ENCODE peak calls at places on chromosome 4, in seven cellular contexts. One of them, this sample, is unnamed.

GRCh38 chr4:163273922-163274321 is 58.5 kb downstream of the NPY1R start:
- DNase-seq in mammary epithelial cell: no peak
- DNase-seq in IMR-90: no peak
- DNase-seq in MM.1S: no peak
- DNase-seq in SJSA1: no peak
- DNase-seq in GM23248: no peak
- DNase-seq in kidney: no peak
- DNase-seq in this sample: no peak

GRCh38 chr4:182427530-182427929 is 184.3 kb downstream of the TENM3 start:
- DNase-seq in mammary epithelial cell: no peak
- DNase-seq in IMR-90: peak; percentile 79
- DNase-seq in MM.1S: no peak
- DNase-seq in SJSA1: no peak
- DNase-seq in GM23248: peak; percentile 2
- DNase-seq in kidney: no peak
- DNase-seq in this sample: no peak

GRCh38 chr4:158837527-158838141 is 68.8 kb downstream of the FNIP2 start:
- DNase-seq in mammary epithelial cell: no peak
- DNase-seq in IMR-90: no peak
- DNase-seq in MM.1S: no peak
- DNase-seq in SJSA1: no peak
- DNase-seq in GM23248: no peak
- DNase-seq in kidney: no peak
- DNase-seq in this sample: no peak

GRCh38 chr4:98728433-98728832 is 70.0 kb upstream of the TSPAN5 start:
- DNase-seq in mammary epithelial cell: peak; percentile 62
- DNase-seq in IMR-90: peak; percentile 69
- DNase-seq in MM.1S: no peak
- DNase-seq in SJSA1: peak; percentile 5
- DNase-seq in GM23248: peak; percentile 45
- DNase-seq in kidney: no peak
- DNase-seq in this sample: no peak

GRCh38 chr4:117010695-117011094 is 74.7 kb downstream of the TRAM1L1 start:
- DNase-seq in mammary epithelial cell: no peak
- DNase-seq in IMR-90: no peak
- DNase-seq in MM.1S: no peak
- DNase-seq in SJSA1: no peak
- DNase-seq in GM23248: no peak
- DNase-seq in kidney: no peak
- DNase-seq in this sample: no peak

GRCh38 chr4:171478181-171478580 is 335.0 kb upstream of the GALNTL6 start:
- DNase-seq in mammary epithelial cell: no peak
- DNase-seq in IMR-90: no peak
- DNase-seq in MM.1S: no peak
- DNase-seq in SJSA1: no peak
- DNase-seq in GM23248: no peak
- DNase-seq in kidney: no peak
- DNase-seq in this sample: no peak

GRCh38 chr4:83581411-83582288 is 45.7 kb downstream of the GPAT3 start:
- DNase-seq in mammary epithelial cell: no peak
- DNase-seq in IMR-90: no peak
- DNase-seq in MM.1S: no peak
- DNase-seq in SJSA1: no peak
- DNase-seq in GM23248: no peak
- DNase-seq in kidney: no peak
- DNase-seq in this sample: no peak

GRCh38 chr4:153188966-153189801 is 15.1 kb upstream of the TRIM2 start:
- DNase-seq in mammary epithelial cell: no peak
- DNase-seq in IMR-90: peak; percentile 21
- DNase-seq in MM.1S: no peak
- DNase-seq in SJSA1: peak; percentile 44
- DNase-seq in GM23248: peak; percentile 59
- DNase-seq in kidney: no peak
- DNase-seq in this sample: peak; percentile 89

GRCh38 chr4:142347241-142347640 is 498.9 kb downstream of the INPP4B start:
- DNase-seq in mammary epithelial cell: peak; percentile 70
- DNase-seq in IMR-90: peak; percentile 62
- DNase-seq in MM.1S: no peak
- DNase-seq in SJSA1: no peak
- DNase-seq in GM23248: peak; percentile 50
- DNase-seq in kidney: no peak
- DNase-seq in this sample: no peak

GRCh38 chr4:16066586-16067128 is 17.2 kb downstream of the PROM1 start:
- DNase-seq in mammary epithelial cell: no peak
- DNase-seq in IMR-90: no peak
- DNase-seq in MM.1S: no peak
- DNase-seq in SJSA1: no peak
- DNase-seq in GM23248: no peak
- DNase-seq in kidney: no peak
- DNase-seq in this sample: no peak

GRCh38 chr4:41963105-41963504 is 18.5 kb upstream of the DCAF4L1 start:
- DNase-seq in mammary epithelial cell: no peak
- DNase-seq in IMR-90: peak; percentile 10
- DNase-seq in MM.1S: peak; percentile 46
- DNase-seq in SJSA1: peak; percentile 6
- DNase-seq in GM23248: peak; percentile 51
- DNase-seq in kidney: no peak
- DNase-seq in this sample: no peak

GRCh38 chr4:107278791-107279481 is 242.8 kb upstream of the DKK2 start:
- DNase-seq in mammary epithelial cell: no peak
- DNase-seq in IMR-90: peak; percentile 58
- DNase-seq in MM.1S: no peak
- DNase-seq in SJSA1: peak; percentile 69
- DNase-seq in GM23248: peak; percentile 36
- DNase-seq in kidney: no peak
- DNase-seq in this sample: no peak

GRCh38 chr4:56628592-56628991 is 52.5 kb downstream of the HOPX start:
- DNase-seq in mammary epithelial cell: no peak
- DNase-seq in IMR-90: no peak
- DNase-seq in MM.1S: no peak
- DNase-seq in SJSA1: no peak
- DNase-seq in GM23248: no peak
- DNase-seq in kidney: no peak
- DNase-seq in this sample: no peak

GRCh38 chr4:24774452-24774851 is 20.9 kb upstream of the SOD3 start:
- DNase-seq in mammary epithelial cell: peak; percentile 66
- DNase-seq in IMR-90: peak; percentile 36
- DNase-seq in MM.1S: no peak
- DNase-seq in SJSA1: no peak
- DNase-seq in GM23248: peak; percentile 47
- DNase-seq in kidney: no peak
- DNase-seq in this sample: no peak

GRCh38 chr4:129808242-129808641 is 712.3 kb downstream of the C4orf33 start:
- DNase-seq in mammary epithelial cell: no peak
- DNase-seq in IMR-90: no peak
- DNase-seq in MM.1S: no peak
- DNase-seq in SJSA1: no peak
- DNase-seq in GM23248: no peak
- DNase-seq in kidney: no peak
- DNase-seq in this sample: no peak

GRCh38 chr4:128782076-128782715 is 27.3 kb upstream of the JADE1 start:
- DNase-seq in mammary epithelial cell: no peak
- DNase-seq in IMR-90: peak; percentile 37
- DNase-seq in MM.1S: no peak
- DNase-seq in SJSA1: no peak
- DNase-seq in GM23248: peak; percentile 81
- DNase-seq in kidney: no peak
- DNase-seq in this sample: no peak

GRCh38 chr4:154743683-154744340 is at the start of gene LRAT:
- DNase-seq in mammary epithelial cell: peak; percentile 89
- DNase-seq in IMR-90: no peak
- DNase-seq in MM.1S: no peak
- DNase-seq in SJSA1: no peak
- DNase-seq in GM23248: peak; percentile 17
- DNase-seq in kidney: peak; percentile 85
- DNase-seq in this sample: no peak

GRCh38 chr4:177511611-177512010 is 69.4 kb upstream of the AGA start:
- DNase-seq in mammary epithelial cell: peak; percentile 77
- DNase-seq in IMR-90: no peak
- DNase-seq in MM.1S: no peak
- DNase-seq in SJSA1: no peak
- DNase-seq in GM23248: no peak
- DNase-seq in kidney: no peak
- DNase-seq in this sample: no peak

GRCh38 chr4:57085278-57085677 is 24.9 kb downstream of the IGFBP7 start:
- DNase-seq in mammary epithelial cell: no peak
- DNase-seq in IMR-90: no peak
- DNase-seq in MM.1S: peak; percentile 60
- DNase-seq in SJSA1: no peak
- DNase-seq in GM23248: no peak
- DNase-seq in kidney: no peak
- DNase-seq in this sample: no peak

GRCh38 chr4:24690436-24690835 is 104.9 kb upstream of the SOD3 start:
- DNase-seq in mammary epithelial cell: no peak
- DNase-seq in IMR-90: peak; percentile 11
- DNase-seq in MM.1S: no peak
- DNase-seq in SJSA1: no peak
- DNase-seq in GM23248: peak; percentile 60
- DNase-seq in kidney: no peak
- DNase-seq in this sample: no peak

GRCh38 chr4:186949847-186950246 is 226.2 kb upstream of the FAT1 start:
- DNase-seq in mammary epithelial cell: no peak
- DNase-seq in IMR-90: no peak
- DNase-seq in MM.1S: no peak
- DNase-seq in SJSA1: no peak
- DNase-seq in GM23248: no peak
- DNase-seq in kidney: no peak
- DNase-seq in this sample: no peak

GRCh38 chr4:186946682-186947294 is 223.1 kb upstream of the FAT1 start:
- DNase-seq in mammary epithelial cell: no peak
- DNase-seq in IMR-90: peak; percentile 34
- DNase-seq in MM.1S: no peak
- DNase-seq in SJSA1: peak; percentile 33
- DNase-seq in GM23248: no peak
- DNase-seq in kidney: peak; percentile 70
- DNase-seq in this sample: peak; percentile 65

GRCh38 chr4:186952709-186953108 is 229.1 kb upstream of the FAT1 start:
- DNase-seq in mammary epithelial cell: no peak
- DNase-seq in IMR-90: no peak
- DNase-seq in MM.1S: no peak
- DNase-seq in SJSA1: no peak
- DNase-seq in GM23248: no peak
- DNase-seq in kidney: no peak
- DNase-seq in this sample: no peak

GRCh38 chr4:186946140-186946539 is 222.5 kb upstream of the FAT1 start:
- DNase-seq in mammary epithelial cell: no peak
- DNase-seq in IMR-90: no peak
- DNase-seq in MM.1S: no peak
- DNase-seq in SJSA1: no peak
- DNase-seq in GM23248: no peak
- DNase-seq in kidney: no peak
- DNase-seq in this sample: no peak

GRCh38 chr4:186948361-186949291 is 225.0 kb upstream of the FAT1 start:
- DNase-seq in mammary epithelial cell: no peak
- DNase-seq in IMR-90: peak; percentile 83
- DNase-seq in MM.1S: no peak
- DNase-seq in SJSA1: peak; percentile 82
- DNase-seq in GM23248: peak; percentile 29
- DNase-seq in kidney: no peak
- DNase-seq in this sample: peak; percentile 64
- H3K4me1 ChIP-seq in mammary epithelial cell: no peaks in the 10 kb centered on the region
- H3K4me1 ChIP-seq in IMR-90: peaks cover 5% of the 10 kb centered on the region
- H3K4me1 ChIP-seq in MM.1S: no peaks in the 10 kb centered on the region
- H3K4me1 ChIP-seq in SJSA1: peaks cover 20% of the 10 kb centered on the region
- H3K4me1 ChIP-seq in GM23248: peaks cover 4% of the 10 kb centered on the region
- H3K4me1 ChIP-seq in kidney: no peaks in the 10 kb centered on the region
- H3K4me1 ChIP-seq in this sample: peaks cover 3% of the 10 kb centered on the region

DNA sequence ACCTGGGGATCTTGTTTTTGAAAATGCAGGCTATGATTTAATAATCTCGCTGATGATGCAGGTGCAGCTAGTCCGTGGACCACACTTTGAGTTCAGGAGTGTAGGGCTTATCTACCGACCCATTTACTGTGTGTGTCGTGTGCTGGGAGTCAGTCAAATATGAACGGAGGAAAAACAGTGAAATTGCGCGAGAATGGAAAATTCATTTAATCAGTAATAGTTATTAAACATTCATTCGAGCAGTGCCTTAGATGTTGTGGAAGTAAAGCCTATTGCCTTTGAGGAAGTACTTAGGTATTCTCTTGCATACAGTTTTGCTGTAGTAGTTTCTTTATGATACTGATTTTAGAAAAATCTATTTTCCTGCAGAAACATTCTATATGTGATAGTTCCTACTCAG is 725 bp downstream of the RAB33B start:
- DNase-seq in mammary epithelial cell: no peak
- DNase-seq in IMR-90: no peak
- DNase-seq in MM.1S: no peak
- DNase-seq in SJSA1: no peak
- DNase-seq in GM23248: peak; percentile 43
- DNase-seq in kidney: no peak
- DNase-seq in this sample: no peak
- H3K4me1 ChIP-seq in mammary epithelial cell: peaks cover 21% of the 10 kb centered on the region
- H3K4me1 ChIP-seq in IMR-90: peaks cover 3% of the 10 kb centered on the region
- H3K4me1 ChIP-seq in MM.1S: peaks cover 22% of the 10 kb centered on the region
- H3K4me1 ChIP-seq in SJSA1: peaks cover 21% of the 10 kb centered on the region
- H3K4me1 ChIP-seq in GM23248: peaks cover 51% of the 10 kb centered on the region
- H3K4me1 ChIP-seq in kidney: peaks cover 20% of the 10 kb centered on the region
- H3K4me1 ChIP-seq in this sample: peaks cover 36% of the 10 kb centered on the region

GRCh38 chr4:3241905-3242304 is 7.1 kb upstream of the MSANTD1 start:
- DNase-seq in mammary epithelial cell: no peak
- DNase-seq in IMR-90: peak; percentile 89
- DNase-seq in MM.1S: no peak
- DNase-seq in SJSA1: no peak
- DNase-seq in GM23248: peak; percentile 68
- DNase-seq in kidney: no peak
- DNase-seq in this sample: no peak
- H3K4me1 ChIP-seq in mammary epithelial cell: no peaks in the 10 kb centered on the region
- H3K4me1 ChIP-seq in IMR-90: peaks cover 11% of the 10 kb centered on the region
- H3K4me1 ChIP-seq in MM.1S: no peaks in the 10 kb centered on the region
- H3K4me1 ChIP-seq in SJSA1: peaks cover 9% of the 10 kb centered on the region
- H3K4me1 ChIP-seq in GM23248: no peaks in the 10 kb centered on the region
- H3K4me1 ChIP-seq in kidney: no peaks in the 10 kb centered on the region
- H3K4me1 ChIP-seq in this sample: peaks cover 5% of the 10 kb centered on the region

DNA sequence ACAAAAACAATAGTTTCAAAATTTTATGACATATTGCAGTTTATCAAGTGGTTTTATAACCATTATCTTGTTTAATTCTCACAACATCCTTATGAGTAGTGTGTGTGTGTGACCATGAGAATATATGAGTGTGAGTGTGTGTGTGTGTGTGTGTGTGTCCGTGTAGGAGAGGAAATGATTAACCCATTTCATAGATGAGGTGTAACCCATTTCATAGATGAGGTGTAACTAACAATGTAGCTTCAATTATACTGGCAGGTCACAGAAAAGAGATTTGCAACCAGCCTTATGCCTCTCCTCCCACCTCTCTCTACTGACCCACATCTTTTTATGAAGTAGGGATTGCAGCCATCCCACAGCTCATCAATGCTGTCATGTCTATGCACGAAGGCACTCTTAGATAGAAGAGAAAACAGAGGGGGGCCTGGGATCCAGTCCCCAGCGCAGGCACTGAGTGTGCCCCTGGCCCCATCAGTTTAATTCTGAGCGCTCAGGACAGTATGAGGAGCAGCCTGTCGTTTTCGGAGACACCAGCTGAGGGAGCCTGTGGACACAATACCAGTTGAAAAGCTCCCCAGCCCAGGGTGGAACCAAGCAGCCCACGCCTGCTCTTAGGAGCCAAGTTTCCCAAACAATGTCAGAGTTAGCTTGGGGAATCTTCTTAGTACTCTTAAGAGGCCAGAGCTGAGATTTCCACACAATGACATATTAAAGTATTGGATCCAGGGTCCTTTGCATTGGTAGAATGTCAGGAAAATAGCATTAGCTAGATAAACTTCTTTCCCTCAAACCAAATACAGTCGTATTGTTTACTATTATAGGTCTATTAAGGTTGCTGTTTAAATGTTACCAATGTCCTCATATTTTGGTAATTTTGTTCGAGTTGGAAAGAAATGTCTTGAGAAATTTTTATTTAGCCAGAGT is 88.6 kb downstream of the PALLD start:
- DNase-seq in mammary epithelial cell: peak; percentile 83
- DNase-seq in IMR-90: peak; percentile 82
- DNase-seq in MM.1S: no peak
- DNase-seq in SJSA1: peak; percentile 85
- DNase-seq in GM23248: peak; percentile 94
- DNase-seq in kidney: peak; percentile 88
- DNase-seq in this sample: peak; percentile 83
- H3K4me1 ChIP-seq in mammary epithelial cell: peaks cover 66% of the 10 kb centered on the region
- H3K4me1 ChIP-seq in IMR-90: peaks cover 18% of the 10 kb centered on the region
- H3K4me1 ChIP-seq in MM.1S: no peaks in the 10 kb centered on the region
- H3K4me1 ChIP-seq in SJSA1: peaks cover 64% of the 10 kb centered on the region
- H3K4me1 ChIP-seq in GM23248: peaks cover 48% of the 10 kb centered on the region
- H3K4me1 ChIP-seq in kidney: no peaks in the 10 kb centered on the region
- H3K4me1 ChIP-seq in this sample: peaks cover 2% of the 10 kb centered on the region

This sample was measured in HAP-1.